ENCODE peak calls at places on chromosomes 2 and 18, in seven cellular contexts. One of them, this sample, is unnamed.

GRCh38 chr2:75853441-75853840 is 142.7 kb upstream of the GCFC2 start:
- DNase-seq in trophoblast cell: no peak
- DNase-seq in IMR-90: no peak
- DNase-seq in H1: no peak
- DNase-seq in mesendoderm: no peak
- DNase-seq in H9: no peak
- DNase-seq in neuronal stem cell: no peak
- DNase-seq in this sample: no peak

GRCh38 chr2:31704561-31705212 is 123.9 kb upstream of the SRD5A2 start:
- DNase-seq in trophoblast cell: no peak
- DNase-seq in IMR-90: no peak
- DNase-seq in mesendoderm: no peak
- DNase-seq in neuronal stem cell: no peak
- DNase-seq in H9: no peak
- DNase-seq in H1: no peak
- DNase-seq in this sample: no peak

GRCh38 chr2:25237764-25238163 is 69.4 kb upstream of the POMC start:
- DNase-seq in IMR-90: no peak
- DNase-seq in mesendoderm: no peak
- DNase-seq in neuronal stem cell: no peak
- DNase-seq in H1: no peak
- DNase-seq in trophoblast cell: no peak
- DNase-seq in H9: no peak
- DNase-seq in this sample: no peak

GRCh38 chr2:197251163-197251562 is 59.4 kb downstream of the ANKRD44 start:
- DNase-seq in trophoblast cell: no peak
- DNase-seq in IMR-90: no peak
- DNase-seq in neuronal stem cell: no peak
- DNase-seq in H9: no peak
- DNase-seq in mesendoderm: no peak
- DNase-seq in H1: no peak
- DNase-seq in this sample: no peak

GRCh38 chr2:24559714-24560113 is 68.7 kb downstream of the NCOA1 start:
- DNase-seq in H1: no peak
- DNase-seq in trophoblast cell: peak; percentile 60
- DNase-seq in mesendoderm: no peak
- DNase-seq in neuronal stem cell: no peak
- DNase-seq in H9: no peak
- DNase-seq in IMR-90: peak; percentile 41
- DNase-seq in this sample: peak; percentile 62

GRCh38 chr2:43958397-43959275 is 37.2 kb downstream of the LRPPRC start:
- DNase-seq in neuronal stem cell: no peak
- DNase-seq in H1: no peak
- DNase-seq in IMR-90: no peak
- DNase-seq in trophoblast cell: peak; percentile 2
- DNase-seq in mesendoderm: no peak
- DNase-seq in H9: no peak
- DNase-seq in this sample: no peak

GRCh38 chr2:232321156-232321816 is 57.3 kb upstream of the ALPP start:
- DNase-seq in neuronal stem cell: no peak
- DNase-seq in H1: no peak
- DNase-seq in mesendoderm: peak; percentile 31
- DNase-seq in trophoblast cell: peak; percentile 81
- DNase-seq in IMR-90: no peak
- DNase-seq in H9: peak; percentile 76
- DNase-seq in this sample: no peak

GRCh38 chr2:171523339-171523931 is 1.2 kb downstream of the CYBRD1 start:
- DNase-seq in IMR-90: peak; percentile 76
- DNase-seq in H1: no peak
- DNase-seq in mesendoderm: peak; percentile 92
- DNase-seq in H9: peak; percentile 81
- DNase-seq in trophoblast cell: peak; percentile 62
- DNase-seq in neuronal stem cell: peak; percentile 62
- DNase-seq in this sample: peak; percentile 91

GRCh38 chr2:154850532-154850931 is 152.0 kb downstream of the KCNJ3 start:
- DNase-seq in H9: no peak
- DNase-seq in H1: no peak
- DNase-seq in mesendoderm: no peak
- DNase-seq in neuronal stem cell: no peak
- DNase-seq in trophoblast cell: no peak
- DNase-seq in IMR-90: no peak
- DNase-seq in this sample: no peak

GRCh38 chr2:64341461-64341860 is 112.5 kb upstream of the LGALSL start:
- DNase-seq in mesendoderm: no peak
- DNase-seq in trophoblast cell: no peak
- DNase-seq in H9: no peak
- DNase-seq in IMR-90: no peak
- DNase-seq in H1: no peak
- DNase-seq in neuronal stem cell: no peak
- DNase-seq in this sample: no peak

GRCh38 chr2:204662956-204663355 is 117.7 kb downstream of the PARD3B start:
- DNase-seq in H1: no peak
- DNase-seq in H9: no peak
- DNase-seq in mesendoderm: no peak
- DNase-seq in IMR-90: no peak
- DNase-seq in neuronal stem cell: no peak
- DNase-seq in trophoblast cell: no peak
- DNase-seq in this sample: no peak

GRCh38 chr2:182854405-182855105 is 11.9 kb downstream of the FRZB start:
- DNase-seq in trophoblast cell: no peak
- DNase-seq in mesendoderm: no peak
- DNase-seq in neuronal stem cell: no peak
- DNase-seq in IMR-90: peak; percentile 10
- DNase-seq in H9: no peak
- DNase-seq in H1: no peak
- DNase-seq in this sample: peak; percentile 92

GRCh38 chr18:10169064-10169562 is 255.3 kb downstream of the VAPA start:
- DNase-seq in neuronal stem cell: no peak
- DNase-seq in H9: no peak
- DNase-seq in mesendoderm: no peak
- DNase-seq in IMR-90: peak; percentile 72
- DNase-seq in trophoblast cell: no peak
- DNase-seq in H1: no peak
- DNase-seq in this sample: peak; percentile 34

GRCh38 chr2:24878341-24878740 is 41.7 kb downstream of the ADCY3 start:
- DNase-seq in mesendoderm: no peak
- DNase-seq in H1: no peak
- DNase-seq in IMR-90: no peak
- DNase-seq in neuronal stem cell: no peak
- DNase-seq in trophoblast cell: no peak
- DNase-seq in H9: no peak
- DNase-seq in this sample: no peak

DNA sequence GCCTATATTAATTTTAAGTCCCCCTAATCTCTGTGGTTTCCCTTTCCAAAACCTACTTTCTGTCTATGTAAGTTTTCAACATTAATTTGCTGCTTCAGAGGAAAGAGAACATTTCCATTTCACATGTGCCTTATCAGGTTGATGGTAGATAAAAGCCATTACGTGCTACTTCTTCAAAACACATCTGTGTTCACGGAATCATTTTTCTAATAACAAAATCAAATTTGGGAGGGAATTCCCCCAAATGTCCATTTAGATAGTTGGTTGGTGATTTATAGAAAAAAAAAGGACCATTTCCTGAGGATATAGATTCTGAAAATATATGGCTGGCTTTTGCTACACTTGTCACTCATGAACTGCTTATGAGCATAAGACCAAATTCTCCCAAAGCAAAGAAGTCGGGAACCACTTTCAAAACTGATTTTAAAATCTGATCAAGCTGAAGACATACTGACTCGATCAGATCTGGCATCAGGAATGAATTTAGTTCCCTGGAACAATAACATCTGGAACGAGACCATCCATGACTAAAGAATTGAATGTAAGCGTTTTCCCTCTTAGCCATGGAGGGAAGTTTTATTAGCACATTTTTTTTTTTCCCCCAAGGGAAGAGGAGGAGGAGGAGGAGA is 8.2 kb downstream of the PTGR3 start:
- DNase-seq in neuronal stem cell: no peak
- DNase-seq in mesendoderm: no peak
- DNase-seq in trophoblast cell: no peak
- DNase-seq in H9: no peak
- DNase-seq in H1: no peak
- DNase-seq in IMR-90: no peak
- DNase-seq in this sample: no peak
- H3K27ac ChIP-seq in neuronal stem cell: no peak overlapping the region
- H3K27ac ChIP-seq in mesendoderm: no peak overlapping the region
- H3K27ac ChIP-seq in trophoblast cell: no peak overlapping the region
- H3K27ac ChIP-seq in H9: no peak overlapping the region
- H3K27ac ChIP-seq in H1: no peak overlapping the region
- H3K27ac ChIP-seq in IMR-90: no peak overlapping the region
- H3K27ac ChIP-seq in this sample: no peak overlapping the region

GRCh38 chr2:239258248-239258647 is 142.6 kb downstream of the HDAC4 start:
- DNase-seq in H1: no peak
- DNase-seq in neuronal stem cell: no peak
- DNase-seq in mesendoderm: no peak
- DNase-seq in H9: no peak
- DNase-seq in trophoblast cell: no peak
- DNase-seq in IMR-90: no peak
- DNase-seq in this sample: no peak
- H3K4me1 ChIP-seq in H1: peaks cover 2% of the 10 kb centered on the region
- H3K4me1 ChIP-seq in neuronal stem cell: peaks cover 6% of the 10 kb centered on the region
- H3K4me1 ChIP-seq in mesendoderm: no peaks in the 10 kb centered on the region
- H3K4me1 ChIP-seq in H9: no peaks in the 10 kb centered on the region
- H3K4me1 ChIP-seq in trophoblast cell: no peaks in the 10 kb centered on the region
- H3K4me1 ChIP-seq in IMR-90: peaks cover 13% of the 10 kb centered on the region
- H3K4me1 ChIP-seq in this sample: peaks cover 11% of the 10 kb centered on the region

DNA sequence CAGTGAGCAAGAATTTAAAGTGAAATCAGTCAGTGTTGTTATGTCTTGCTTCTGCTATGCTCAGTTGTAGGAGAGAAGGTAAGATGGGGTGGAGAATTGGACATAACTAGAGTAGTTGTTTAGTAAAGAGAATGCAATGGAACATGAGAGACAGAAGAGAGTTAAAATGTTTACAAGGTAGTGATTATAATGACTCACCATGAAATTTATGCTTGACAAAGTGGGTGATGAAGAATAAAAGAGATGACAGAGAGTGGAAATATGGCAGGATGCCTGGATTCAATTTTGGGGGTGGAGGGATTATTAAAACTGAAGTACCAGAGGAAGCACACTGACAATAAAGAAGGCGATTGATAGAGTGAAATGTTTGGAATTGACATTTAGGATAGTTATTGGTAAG is 10.6 kb downstream of the SCG2 start:
- DNase-seq in IMR-90: peak; percentile 53
- DNase-seq in H1: no peak
- DNase-seq in neuronal stem cell: no peak
- DNase-seq in H9: no peak
- DNase-seq in trophoblast cell: no peak
- DNase-seq in mesendoderm: no peak
- DNase-seq in this sample: no peak
- H2BK5ac ChIP-seq in IMR-90: peak overlapping the region; percentile 35
- H2BK5ac ChIP-seq in H1: no peak overlapping the region
- H2BK5ac ChIP-seq in neuronal stem cell: no peak overlapping the region
- H2BK5ac ChIP-seq in H9: no peak overlapping the region
- H2BK5ac ChIP-seq in trophoblast cell: no peak overlapping the region
- H2BK5ac ChIP-seq in mesendoderm: no peak overlapping the region
- H2BK5ac ChIP-seq in this sample: no peak overlapping the region

GRCh38 chr2:20222769-20223344 is 2.1 kb downstream of the SDC1 start:
- DNase-seq in trophoblast cell: no peak
- DNase-seq in H1: no peak
- DNase-seq in mesendoderm: peak; percentile 61
- DNase-seq in H9: no peak
- DNase-seq in neuronal stem cell: no peak
- DNase-seq in IMR-90: no peak
- DNase-seq in this sample: no peak
- H3K27ac ChIP-seq in trophoblast cell: no peak overlapping the region
- H3K27ac ChIP-seq in H1: no peak overlapping the region
- H3K27ac ChIP-seq in mesendoderm: no peak overlapping the region
- H3K27ac ChIP-seq in H9: no peak overlapping the region
- H3K27ac ChIP-seq in neuronal stem cell: no peak overlapping the region
- H3K27ac ChIP-seq in IMR-90: no peak overlapping the region
- H3K27ac ChIP-seq in this sample: peak overlapping the region; percentile 82

GRCh38 chr2:28662468-28663095 is 89.0 kb upstream of the PPP1CB start:
- DNase-seq in H1: no peak
- DNase-seq in IMR-90: peak; percentile 81
- DNase-seq in mesendoderm: no peak
- DNase-seq in H9: no peak
- DNase-seq in neuronal stem cell: no peak
- DNase-seq in trophoblast cell: no peak
- DNase-seq in this sample: peak; percentile 81

GRCh38 chr2:28665041-28665704 is 86.5 kb upstream of the PPP1CB start:
- DNase-seq in neuronal stem cell: no peak
- DNase-seq in H1: no peak
- DNase-seq in IMR-90: peak; percentile 85
- DNase-seq in H9: no peak
- DNase-seq in trophoblast cell: no peak
- DNase-seq in mesendoderm: no peak
- DNase-seq in this sample: peak; percentile 83

GRCh38 chr2:28663359-28663758 is 88.3 kb upstream of the PPP1CB start:
- DNase-seq in trophoblast cell: peak; percentile 31
- DNase-seq in H9: no peak
- DNase-seq in IMR-90: peak; percentile 79
- DNase-seq in H1: no peak
- DNase-seq in neuronal stem cell: no peak
- DNase-seq in mesendoderm: no peak
- DNase-seq in this sample: peak; percentile 83

GRCh38 chr2:28662044-28662443 is 89.6 kb upstream of the PPP1CB start:
- DNase-seq in mesendoderm: no peak
- DNase-seq in trophoblast cell: no peak
- DNase-seq in H9: no peak
- DNase-seq in H1: no peak
- DNase-seq in IMR-90: no peak
- DNase-seq in neuronal stem cell: no peak
- DNase-seq in this sample: peak; percentile 10

DNA sequence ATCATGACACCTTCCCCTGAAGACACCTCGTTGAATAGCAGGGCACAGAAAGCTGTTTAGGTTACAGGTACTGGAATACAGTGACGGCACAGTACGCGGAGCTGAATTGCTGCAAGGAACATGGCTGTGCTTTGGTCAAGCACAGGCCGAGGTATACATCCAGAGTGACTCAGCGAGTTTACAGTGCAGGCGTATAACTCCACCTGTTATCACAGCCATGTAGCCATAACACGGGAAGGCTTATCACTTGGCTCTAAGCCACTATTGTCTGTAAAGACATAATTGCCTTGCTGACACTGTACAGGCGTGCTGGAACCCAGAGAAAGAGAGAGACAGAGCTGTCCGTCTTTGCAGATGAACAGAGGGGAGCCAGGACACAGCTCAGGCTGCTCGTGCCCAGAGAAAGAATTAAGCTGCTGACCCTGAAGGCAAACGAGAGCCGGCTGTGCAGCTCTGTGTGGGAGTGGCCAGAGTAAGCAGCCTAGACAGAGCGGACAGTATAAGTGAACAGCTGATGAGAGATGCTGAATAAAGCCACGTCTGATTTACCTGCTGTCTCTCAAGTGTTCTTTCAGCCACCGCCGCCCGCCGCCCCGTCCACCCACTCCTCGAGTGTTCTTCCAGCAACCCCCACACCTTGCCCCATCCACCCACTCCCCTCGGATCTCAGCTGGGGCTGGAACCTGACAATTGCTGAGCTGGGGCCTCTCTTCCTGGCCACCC is 87.3 kb upstream of the PPP1CB start:
- DNase-seq in H1: no peak
- DNase-seq in IMR-90: peak; percentile 54
- DNase-seq in mesendoderm: no peak
- DNase-seq in neuronal stem cell: no peak
- DNase-seq in trophoblast cell: peak; percentile 28
- DNase-seq in H9: no peak
- DNase-seq in this sample: peak; percentile 65
- H3K4me1 ChIP-seq in H1: peaks cover 3% of the 10 kb centered on the region
- H3K4me1 ChIP-seq in IMR-90: peaks cover 32% of the 10 kb centered on the region
- H3K4me1 ChIP-seq in mesendoderm: no peaks in the 10 kb centered on the region
- H3K4me1 ChIP-seq in neuronal stem cell: peaks cover 8% of the 10 kb centered on the region
- H3K4me1 ChIP-seq in trophoblast cell: peaks cover 17% of the 10 kb centered on the region
- H3K4me1 ChIP-seq in H9: no peaks in the 10 kb centered on the region
- H3K4me1 ChIP-seq in this sample: peaks cover 21% of the 10 kb centered on the region

GRCh38 chr2:65913914-65914786 is 481.8 kb upstream of the SPRED2 start:
- DNase-seq in H9: no peak
- DNase-seq in IMR-90: no peak
- DNase-seq in H1: no peak
- DNase-seq in trophoblast cell: no peak
- DNase-seq in neuronal stem cell: no peak
- DNase-seq in mesendoderm: no peak
- DNase-seq in this sample: no peak
- H2BK5ac ChIP-seq in H9: no peak overlapping the region
- H2BK5ac ChIP-seq in IMR-90: no peak overlapping the region
- H2BK5ac ChIP-seq in H1: no peak overlapping the region
- H2BK5ac ChIP-seq in trophoblast cell: no peak overlapping the region
- H2BK5ac ChIP-seq in neuronal stem cell: no peak overlapping the region
- H2BK5ac ChIP-seq in mesendoderm: no peak overlapping the region
- H2BK5ac ChIP-seq in this sample: no peak overlapping the region